ENCODE peak calls at places on chromosomes 13 and 19, in six cellular contexts. One of them, this sample, is unnamed.

GRCh38 chr19:49761625-49762311 is 1.3 kb downstream of the TSKS start:
- DNase-seq in central memory CD4-positive, alpha-beta T cell: no peak
- DNase-seq in AG20443: no peak
- DNase-seq in astrocyte of the cerebellum: no peak
- DNase-seq in tibial artery: peak; percentile 40
- DNase-seq in CD4-positive, alpha-beta memory T cell: peak; percentile 3
- DNase-seq in this sample: no peak

GRCh38 chr19:35155441-35155840 is 906 bp downstream of the FXYD5 start:
- DNase-seq in CD4-positive, alpha-beta memory T cell: no peak
- DNase-seq in astrocyte of the cerebellum: no peak
- DNase-seq in tibial artery: no peak
- DNase-seq in central memory CD4-positive, alpha-beta T cell: no peak
- DNase-seq in AG20443: peak; percentile 26
- DNase-seq in this sample: no peak

GRCh38 chr13:94558721-94559120 is 37.2 kb downstream of the TGDS start:
- DNase-seq in astrocyte of the cerebellum: no peak
- DNase-seq in AG20443: no peak
- DNase-seq in CD4-positive, alpha-beta memory T cell: peak; percentile 38
- DNase-seq in central memory CD4-positive, alpha-beta T cell: peak; percentile 24
- DNase-seq in tibial artery: no peak
- DNase-seq in this sample: no peak

GRCh38 chr19:14952767-14953166 is 11.5 kb downstream of the OR7C2 start:
- DNase-seq in astrocyte of the cerebellum: no peak
- DNase-seq in central memory CD4-positive, alpha-beta T cell: no peak
- DNase-seq in AG20443: no peak
- DNase-seq in CD4-positive, alpha-beta memory T cell: no peak
- DNase-seq in tibial artery: no peak
- DNase-seq in this sample: no peak

GRCh38 chr19:58581227-58582141 is 8.3 kb upstream of the MZF1 start:
- DNase-seq in AG20443: peak; percentile 89
- DNase-seq in CD4-positive, alpha-beta memory T cell: peak; percentile 88
- DNase-seq in central memory CD4-positive, alpha-beta T cell: peak; percentile 83
- DNase-seq in astrocyte of the cerebellum: peak; percentile 44
- DNase-seq in tibial artery: peak; percentile 84
- DNase-seq in this sample: peak; percentile 76

GRCh38 chr13:114339779-114340534 is 25.7 kb downstream of the CHAMP1 start:
- DNase-seq in astrocyte of the cerebellum: peak; percentile 5
- DNase-seq in AG20443: peak; percentile 55
- DNase-seq in central memory CD4-positive, alpha-beta T cell: peak; percentile 40
- DNase-seq in CD4-positive, alpha-beta memory T cell: peak; percentile 55
- DNase-seq in tibial artery: no peak
- DNase-seq in this sample: no peak

GRCh38 chr13:21657538-21657937 is 13.3 kb upstream of the FGF9 start:
- DNase-seq in astrocyte of the cerebellum: no peak
- DNase-seq in central memory CD4-positive, alpha-beta T cell: no peak
- DNase-seq in CD4-positive, alpha-beta memory T cell: no peak
- DNase-seq in AG20443: peak; percentile 75
- DNase-seq in tibial artery: no peak
- DNase-seq in this sample: no peak

GRCh38 chr19:30881986-30882385 is 467.2 kb downstream of the TSHZ3 start:
- DNase-seq in AG20443: no peak
- DNase-seq in central memory CD4-positive, alpha-beta T cell: no peak
- DNase-seq in astrocyte of the cerebellum: no peak
- DNase-seq in tibial artery: no peak
- DNase-seq in CD4-positive, alpha-beta memory T cell: no peak
- DNase-seq in this sample: no peak

GRCh38 chr13:93522486-93522885 is 295.9 kb downstream of the GPC6 start:
- DNase-seq in tibial artery: no peak
- DNase-seq in CD4-positive, alpha-beta memory T cell: no peak
- DNase-seq in central memory CD4-positive, alpha-beta T cell: no peak
- DNase-seq in astrocyte of the cerebellum: peak; percentile 53
- DNase-seq in AG20443: peak; percentile 65
- DNase-seq in this sample: no peak

GRCh38 chr13:78133511-78133910 is 214.9 kb upstream of the EDNRB start:
- DNase-seq in tibial artery: no peak
- DNase-seq in astrocyte of the cerebellum: no peak
- DNase-seq in central memory CD4-positive, alpha-beta T cell: no peak
- DNase-seq in CD4-positive, alpha-beta memory T cell: no peak
- DNase-seq in AG20443: no peak
- DNase-seq in this sample: no peak

GRCh38 chr13:113083402-113084061 is 22.1 kb upstream of the F7 start:
- DNase-seq in tibial artery: no peak
- DNase-seq in AG20443: peak; percentile 45
- DNase-seq in CD4-positive, alpha-beta memory T cell: no peak
- DNase-seq in central memory CD4-positive, alpha-beta T cell: no peak
- DNase-seq in astrocyte of the cerebellum: no peak
- DNase-seq in this sample: no peak

GRCh38 chr13:46753137-46753536 is 43.8 kb downstream of the ESD start:
- DNase-seq in tibial artery: no peak
- DNase-seq in AG20443: no peak
- DNase-seq in central memory CD4-positive, alpha-beta T cell: no peak
- DNase-seq in CD4-positive, alpha-beta memory T cell: no peak
- DNase-seq in astrocyte of the cerebellum: no peak
- DNase-seq in this sample: no peak

GRCh38 chr19:7988307-7988706 is 17.1 kb downstream of the ELAVL1 start:
- DNase-seq in astrocyte of the cerebellum: no peak
- DNase-seq in AG20443: no peak
- DNase-seq in CD4-positive, alpha-beta memory T cell: no peak
- DNase-seq in tibial artery: no peak
- DNase-seq in central memory CD4-positive, alpha-beta T cell: no peak
- DNase-seq in this sample: no peak

GRCh38 chr19:39293394-39293793 is 2.8 kb upstream of the IFNL1 start:
- DNase-seq in central memory CD4-positive, alpha-beta T cell: no peak
- DNase-seq in astrocyte of the cerebellum: no peak
- DNase-seq in CD4-positive, alpha-beta memory T cell: no peak
- DNase-seq in AG20443: no peak
- DNase-seq in tibial artery: no peak
- DNase-seq in this sample: no peak

GRCh38 chr13:27354379-27354778 is 70.0 kb upstream of the GTF3A start:
- DNase-seq in astrocyte of the cerebellum: no peak
- DNase-seq in tibial artery: no peak
- DNase-seq in AG20443: peak; percentile 42
- DNase-seq in central memory CD4-positive, alpha-beta T cell: no peak
- DNase-seq in CD4-positive, alpha-beta memory T cell: no peak
- DNase-seq in this sample: no peak

GRCh38 chr19:23817519-23817918 is 58.8 kb upstream of the ZNF681 start:
- DNase-seq in central memory CD4-positive, alpha-beta T cell: no peak
- DNase-seq in AG20443: peak; percentile 11
- DNase-seq in CD4-positive, alpha-beta memory T cell: peak; percentile 17
- DNase-seq in tibial artery: no peak
- DNase-seq in astrocyte of the cerebellum: no peak
- DNase-seq in this sample: no peak

GRCh38 chr19:3440082-3440481 is 40.2 kb downstream of the SMIM24 start:
- DNase-seq in CD4-positive, alpha-beta memory T cell: peak; percentile 47
- DNase-seq in AG20443: peak; percentile 43
- DNase-seq in astrocyte of the cerebellum: no peak
- DNase-seq in tibial artery: peak; percentile 50
- DNase-seq in central memory CD4-positive, alpha-beta T cell: peak; percentile 36
- DNase-seq in this sample: peak; percentile 73

GRCh38 chr13:111210488-111210887 is 95.4 kb downstream of the ARHGEF7 start:
- DNase-seq in CD4-positive, alpha-beta memory T cell: no peak
- DNase-seq in tibial artery: no peak
- DNase-seq in central memory CD4-positive, alpha-beta T cell: no peak
- DNase-seq in astrocyte of the cerebellum: no peak
- DNase-seq in AG20443: peak; percentile 85
- DNase-seq in this sample: no peak

GRCh38 chr13:39035799-39036198 is 2.1 kb downstream of the PROSER1 start:
- DNase-seq in CD4-positive, alpha-beta memory T cell: no peak
- DNase-seq in tibial artery: no peak
- DNase-seq in AG20443: no peak
- DNase-seq in central memory CD4-positive, alpha-beta T cell: no peak
- DNase-seq in astrocyte of the cerebellum: no peak
- DNase-seq in this sample: no peak

GRCh38 chr13:51004918-51005460 is 95.4 kb downstream of the RNASEH2B start:
- DNase-seq in AG20443: no peak
- DNase-seq in central memory CD4-positive, alpha-beta T cell: no peak
- DNase-seq in tibial artery: no peak
- DNase-seq in astrocyte of the cerebellum: no peak
- DNase-seq in CD4-positive, alpha-beta memory T cell: no peak
- DNase-seq in this sample: no peak

GRCh38 chr19:51440846-51441409 is 17.3 kb downstream of the SIGLEC8 start:
- DNase-seq in tibial artery: no peak
- DNase-seq in AG20443: no peak
- DNase-seq in CD4-positive, alpha-beta memory T cell: no peak
- DNase-seq in central memory CD4-positive, alpha-beta T cell: no peak
- DNase-seq in astrocyte of the cerebellum: no peak
- DNase-seq in this sample: no peak

GRCh38 chr19:49690073-49690655 is 752 bp upstream of the CPT1C start:
- DNase-seq in AG20443: no peak
- DNase-seq in astrocyte of the cerebellum: no peak
- DNase-seq in tibial artery: no peak
- DNase-seq in central memory CD4-positive, alpha-beta T cell: no peak
- DNase-seq in CD4-positive, alpha-beta memory T cell: no peak
- DNase-seq in this sample: no peak